ENCODE peak calls at places on chromosome 10, in seven cellular contexts. N is endodermal cell; T is Panc1; M is CD8-positive, alpha-beta memory T cell; X is fibroblast of lung; L is astrocyte; P is thyroid gland. J is an unnamed sample.

GRCh38 chr10:108629843-108630242 is 1293.5 kb downstream of the XPNPEP1 start:
- DNase-seq in L (peak), M (no peak), X (peak), N (no peak), P (no peak), T (no peak), J (no peak)

GRCh38 chr10:18618995-18619394 is 32.4 kb downstream of the NSUN6 start:
- DNase-seq in M (no peak), X (peak), T (no peak), P (peak), L (peak), N (no peak), J (no peak)

GRCh38 chr10:90592903-90593302 is 264.9 kb downstream of the HTR7 start:
- DNase-seq in X (peak), T (peak), L (peak), N (peak), M (no peak), P (peak), J (peak)

GRCh38 chr10:18473424-18474110 is 177.8 kb downstream of the NSUN6 start:
- DNase-seq in M (no peak), N (no peak), T (no peak), X (peak), P (no peak), L (peak), J (no peak)

GRCh38 chr10:124015991-124016390 is 77.4 kb downstream of the CHST15 start:
- DNase-seq in N (no peak), T (no peak), X (no peak), M (no peak), L (no peak), P (no peak), J (no peak)

GRCh38 chr10:44378626-44379025 is 6.3 kb downstream of the CXCL12 start:
- DNase-seq in X (no peak), T (no peak), L (no peak), N (no peak), P (peak), M (no peak), J (no peak)

GRCh38 chr10:79405221-79405994 is 40.0 kb downstream of the ZCCHC24 start:
- DNase-seq in N (peak), X (no peak), P (peak), L (no peak), M (no peak), T (no peak), J (no peak)

GRCh38 chr10:6283632-6284031 is 80.9 kb downstream of the PFKFB3 start:
- DNase-seq in N (no peak), T (no peak), L (no peak), P (no peak), X (no peak), M (no peak), J (no peak)

GRCh38 chr10:122236690-122237306 is 34.3 kb upstream of the BTBD16 start:
- DNase-seq in X (no peak), L (no peak), N (no peak), M (no peak), P (no peak), T (no peak), J (peak)

GRCh38 chr10:36538945-36539586 is 586.3 kb upstream of the ANKRD30A start:
- DNase-seq in L (peak), M (no peak), P (peak), X (peak), T (no peak), N (no peak), J (no peak)

GRCh38 chr10:93566435-93567276 is at the start of gene FFAR4:
- DNase-seq in M (no peak), T (no peak), P (peak), X (no peak), N (peak), L (no peak), J (no peak)

GRCh38 chr10:97553575-97554100 is 18.9 kb upstream of the ANKRD2 start:
- DNase-seq in M (peak), L (peak), X (peak), T (no peak), N (peak), P (peak), J (peak)

GRCh38 chr10:75508814-75509306 is 77.4 kb downstream of the LRMDA start:
- DNase-seq in X (peak), N (no peak), L (peak), T (no peak), M (no peak), P (no peak), J (no peak)

GRCh38 chr10:34584164-34584563 is 230.9 kb downstream of the PARD3 start:
- DNase-seq in M (no peak), X (peak), L (peak), N (no peak), P (no peak), T (no peak), J (no peak)

GRCh38 chr10:98414932-98415709 is at the start of gene PYROXD2:
- DNase-seq in P (peak), N (peak), T (no peak), X (peak), M (peak), L (peak), J (no peak)

GRCh38 chr10:27998178-27998953 is 513 bp downstream of the ODAD2 start:
- DNase-seq in N (peak), X (peak), P (peak), T (no peak), L (peak), M (peak), J (peak)

GRCh38 chr10:42646692-42647640 is 8.6 kb upstream of the ZNF33B start:
- DNase-seq in P (peak), N (no peak), X (no peak), M (no peak), L (no peak), T (no peak), J (no peak)

GRCh38 chr10:120436431-120437142 is 20.4 kb upstream of the PLPP4 start:
- DNase-seq in T (no peak), N (no peak), L (no peak), M (no peak), X (peak), P (no peak), J (peak)

GRCh38 chr10:103706047-103706446 is 149.3 kb downstream of the SH3PXD2A start:
- DNase-seq in X (no peak), N (no peak), P (no peak), M (no peak), L (no peak), T (no peak), J (no peak)

GRCh38 chr10:107880185-107880584 is 715.7 kb upstream of the SORCS1 start:
- DNase-seq in T (no peak), L (no peak), X (no peak), M (no peak), N (peak), P (no peak), J (no peak)

DNA sequence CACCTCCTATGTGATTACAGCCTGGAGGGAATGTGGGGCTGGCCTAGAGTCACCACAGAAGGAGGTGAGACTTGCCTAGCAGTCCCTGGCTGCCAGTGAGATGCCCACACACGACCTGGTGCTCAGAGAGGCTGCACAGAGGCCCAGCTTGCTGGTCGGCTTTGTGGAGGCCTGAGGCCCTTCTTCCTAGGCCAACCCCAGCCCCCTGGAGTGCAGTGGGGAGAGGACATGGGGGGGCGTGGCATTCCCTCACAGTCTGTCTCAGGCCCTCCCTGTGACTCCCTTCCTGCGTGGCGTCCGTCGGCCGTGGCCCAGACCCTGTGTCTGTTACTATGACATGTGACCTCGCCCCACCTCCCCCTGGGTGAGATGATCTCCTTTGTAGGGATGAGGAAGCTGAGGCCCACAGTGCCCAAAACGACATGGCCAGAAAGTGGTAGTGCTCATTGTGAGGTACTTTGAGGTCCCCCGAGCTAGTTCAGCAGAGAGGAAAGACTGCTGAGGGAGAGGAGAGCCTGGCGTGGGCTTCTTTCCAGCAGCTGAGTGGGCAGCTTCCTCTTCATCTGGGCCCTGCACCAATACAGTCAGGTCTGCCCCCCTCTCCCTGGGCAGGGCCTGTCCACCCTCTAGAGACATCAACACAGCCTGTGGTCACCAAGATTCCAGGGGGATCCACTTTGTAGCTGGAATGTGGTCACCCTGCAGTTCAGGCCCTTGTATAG is 29.7 kb downstream of the UNC5B start:
- DNase-seq in M (no peak), X (peak), P (peak), T (no peak), L (peak), N (no peak), J (no peak)
- H3K27ac ChIP-seq in M (no peak), X (no peak), P (no peak), T (no peak), L (no peak), N (no peak), J (no peak)

GRCh38 chr10:101905241-101905640 is 61.6 kb upstream of the KCNIP2 start:
- DNase-seq in X (no peak), M (no peak), T (no peak), L (no peak), N (no peak), P (no peak), J (no peak)

GRCh38 chr10:101903827-101904520 is 60.4 kb upstream of the KCNIP2 start:
- DNase-seq in L (no peak), P (no peak), M (no peak), T (no peak), N (no peak), X (no peak), J (peak)

GRCh38 chr10:101902032-101902799 is 58.6 kb upstream of the KCNIP2 start:
- DNase-seq in L (no peak), T (no peak), P (no peak), M (no peak), X (no peak), N (peak), J (no peak)

GRCh38 chr10:101901340-101901739 is 57.7 kb upstream of the KCNIP2 start:
- DNase-seq in T (no peak), P (no peak), M (no peak), X (no peak), N (peak), L (no peak), J (no peak)

GRCh38 chr10:101906586-101907183 is 63.1 kb upstream of the KCNIP2 start:
- DNase-seq in P (no peak), X (no peak), N (no peak), T (no peak), M (no peak), L (no peak), J (no peak)
- H3K27ac ChIP-seq in P (no peak), X (no peak), N (no peak), T (no peak), M (no peak), L (no peak), J (no peak)

GRCh38 chr10:96370575-96371157 is 11.9 kb upstream of the OPALIN start:
- DNase-seq in L (no peak), M (peak), N (peak), X (peak), P (peak), T (peak), J (peak)
- H3K27ac ChIP-seq in L (no peak), M (no peak), N (no peak), X (no peak), P (no peak), T (no peak), J (no peak)

GRCh38 chr10:102309916-102310315 is 64.6 kb downstream of the GBF1 start:
- DNase-seq in M (no peak), X (no peak), N (no peak), P (no peak), T (no peak), L (no peak), J (no peak)

GRCh38 chr10:102310356-102311024 is 65.2 kb downstream of the GBF1 start:
- DNase-seq in L (peak), M (no peak), P (no peak), T (no peak), X (peak), N (no peak), J (no peak)

GRCh38 chr10:102306710-102307109 is 61.4 kb downstream of the GBF1 start:
- DNase-seq in X (no peak), L (no peak), N (no peak), P (no peak), T (no peak), M (no peak), J (no peak)

GRCh38 chr10:102311025-102311420 is 65.7 kb downstream of the GBF1 start:
- DNase-seq in X (no peak), M (no peak), N (no peak), L (no peak), P (no peak), T (no peak), J (no peak)

DNA sequence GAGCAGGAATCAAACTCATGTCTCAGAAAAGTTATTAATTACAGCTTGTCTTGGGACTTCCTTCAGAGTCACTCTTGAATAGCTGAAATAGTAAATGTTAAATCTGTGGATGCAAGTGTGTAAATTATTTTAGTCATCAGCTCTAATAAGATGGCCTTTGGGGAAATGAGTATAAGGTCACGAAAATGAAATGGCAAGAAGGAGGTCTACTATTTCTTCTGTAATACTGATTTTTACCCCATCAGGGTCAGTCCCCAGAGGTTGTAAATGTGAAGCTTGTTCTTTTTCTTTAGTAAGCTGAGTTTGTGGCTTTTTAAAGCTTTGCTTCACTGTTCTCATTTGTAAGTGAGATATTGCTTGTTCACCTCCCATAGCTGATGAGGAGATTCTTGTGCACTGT is 63.9 kb downstream of the GBF1 start:
- DNase-seq in L (no peak), N (no peak), M (no peak), X (no peak), T (no peak), P (no peak), J (no peak)
- H3K27ac ChIP-seq in L (peak), N (no peak), M (no peak), X (no peak), T (no peak), P (no peak), J (no peak)

GRCh38 chr10:33107953-33108352 is 149.9 kb upstream of the ITGB1 start:
- DNase-seq in X (no peak), T (no peak), N (no peak), M (no peak), L (no peak), P (no peak), J (no peak)
- H3K27ac ChIP-seq in X (no peak), T (no peak), N (no peak), M (no peak), L (no peak), P (no peak), J (no peak)

DNA sequence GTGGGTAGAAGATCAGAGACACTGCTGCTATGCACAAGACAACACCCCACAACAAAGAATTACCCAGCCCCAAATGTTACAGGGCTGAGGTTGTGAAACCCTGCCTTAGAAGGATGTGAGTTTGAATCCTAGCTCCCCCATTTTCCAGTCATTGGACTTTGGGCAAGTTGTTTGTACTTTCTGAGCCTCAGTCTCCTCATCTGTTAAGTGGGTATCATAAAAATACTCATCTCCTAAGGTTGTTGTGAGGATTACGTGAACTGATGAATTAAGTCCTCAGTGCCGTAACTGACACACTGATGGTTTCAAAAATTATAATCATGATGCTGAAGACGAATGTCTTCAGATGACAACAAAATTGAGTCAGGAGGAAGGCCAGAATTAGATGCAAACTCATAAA is 30.3 kb downstream of the RHOBTB1 start:
- DNase-seq in L (no peak), T (no peak), N (no peak), P (no peak), X (no peak), M (no peak), J (no peak)
- H3K27ac ChIP-seq in L (no peak), T (no peak), N (no peak), P (no peak), X (no peak), M (no peak), J (no peak)

J was measured in WERI-Rb-1.